ENCODE peak calls at places on chromosomes 1 and 21, in six cellular contexts. One of them, this sample, is unnamed.

GRCh38 chr1:201809876-201810275 is 19.1 kb upstream of the IPO9 start:
- DNase-seq in breast epithelium: no peak
- DNase-seq in adrenal gland: no peak
- DNase-seq in CD8-positive, alpha-beta T cell: no peak
- DNase-seq in tibial nerve: no peak
- DNase-seq in BE2C: no peak
- DNase-seq in this sample: no peak

GRCh38 chr1:67162954-67163353 is 3.3 kb upstream of the IL23R start:
- DNase-seq in breast epithelium: no peak
- DNase-seq in adrenal gland: no peak
- DNase-seq in CD8-positive, alpha-beta T cell: no peak
- DNase-seq in tibial nerve: no peak
- DNase-seq in BE2C: no peak
- DNase-seq in this sample: no peak

GRCh38 chr21:25689226-25689625 is 45.5 kb downstream of the ATP5PF start:
- DNase-seq in breast epithelium: no peak
- DNase-seq in adrenal gland: no peak
- DNase-seq in CD8-positive, alpha-beta T cell: no peak
- DNase-seq in tibial nerve: no peak
- DNase-seq in BE2C: no peak
- DNase-seq in this sample: no peak

GRCh38 chr1:14778882-14779594 is 180.6 kb downstream of the KAZN start:
- DNase-seq in breast epithelium: no peak
- DNase-seq in adrenal gland: peak; percentile 46
- DNase-seq in CD8-positive, alpha-beta T cell: peak; percentile 16
- DNase-seq in tibial nerve: no peak
- DNase-seq in BE2C: peak; percentile 28
- DNase-seq in this sample: peak; percentile 69

GRCh38 chr1:215018555-215018954 is 64.0 kb upstream of the KCNK2 start:
- DNase-seq in breast epithelium: no peak
- DNase-seq in adrenal gland: no peak
- DNase-seq in CD8-positive, alpha-beta T cell: no peak
- DNase-seq in tibial nerve: no peak
- DNase-seq in BE2C: no peak
- DNase-seq in this sample: no peak

GRCh38 chr1:229364216-229365065 is 21.6 kb upstream of the CCSAP start:
- DNase-seq in breast epithelium: no peak
- DNase-seq in adrenal gland: no peak
- DNase-seq in CD8-positive, alpha-beta T cell: no peak
- DNase-seq in tibial nerve: no peak
- DNase-seq in BE2C: no peak
- DNase-seq in this sample: no peak

GRCh38 chr1:28449904-28450303 is 55.9 kb upstream of the RCC1 start:
- DNase-seq in breast epithelium: no peak
- DNase-seq in adrenal gland: no peak
- DNase-seq in CD8-positive, alpha-beta T cell: no peak
- DNase-seq in tibial nerve: no peak
- DNase-seq in BE2C: no peak
- DNase-seq in this sample: no peak

GRCh38 chr1:173295391-173295790 is 88.3 kb upstream of the TNFSF4 start:
- DNase-seq in breast epithelium: no peak
- DNase-seq in adrenal gland: no peak
- DNase-seq in CD8-positive, alpha-beta T cell: no peak
- DNase-seq in tibial nerve: no peak
- DNase-seq in BE2C: no peak
- DNase-seq in this sample: no peak

GRCh38 chr21:25670726-25671125 is 31.7 kb downstream of the JAM2 start:
- DNase-seq in breast epithelium: no peak
- DNase-seq in adrenal gland: no peak
- DNase-seq in CD8-positive, alpha-beta T cell: no peak
- DNase-seq in tibial nerve: peak; percentile 14
- DNase-seq in BE2C: no peak
- DNase-seq in this sample: no peak

GRCh38 chr1:108817016-108817415 is 39.9 kb downstream of the AKNAD1 start:
- DNase-seq in breast epithelium: no peak
- DNase-seq in adrenal gland: no peak
- DNase-seq in CD8-positive, alpha-beta T cell: no peak
- DNase-seq in tibial nerve: peak; percentile 72
- DNase-seq in BE2C: no peak
- DNase-seq in this sample: no peak

GRCh38 chr1:213683529-213683928 is 304.2 kb upstream of the PROX1 start:
- DNase-seq in breast epithelium: no peak
- DNase-seq in adrenal gland: no peak
- DNase-seq in CD8-positive, alpha-beta T cell: no peak
- DNase-seq in tibial nerve: no peak
- DNase-seq in BE2C: no peak
- DNase-seq in this sample: no peak

GRCh38 chr1:32724678-32725594 is 22.4 kb upstream of the SYNC start:
- DNase-seq in breast epithelium: no peak
- DNase-seq in adrenal gland: peak; percentile 91
- DNase-seq in CD8-positive, alpha-beta T cell: no peak
- DNase-seq in tibial nerve: peak; percentile 24
- DNase-seq in BE2C: peak; percentile 51
- DNase-seq in this sample: peak; percentile 16

GRCh38 chr1:162327144-162327790 is 49.4 kb downstream of the SPATA46 start:
- DNase-seq in breast epithelium: no peak
- DNase-seq in adrenal gland: no peak
- DNase-seq in CD8-positive, alpha-beta T cell: no peak
- DNase-seq in tibial nerve: no peak
- DNase-seq in BE2C: no peak
- DNase-seq in this sample: no peak

GRCh38 chr1:234616644-234617043 is 6.7 kb upstream of the IRF2BP2 start:
- DNase-seq in breast epithelium: no peak
- DNase-seq in adrenal gland: no peak
- DNase-seq in CD8-positive, alpha-beta T cell: no peak
- DNase-seq in tibial nerve: no peak
- DNase-seq in BE2C: no peak
- DNase-seq in this sample: no peak
- H3K4me1 ChIP-seq in breast epithelium: peaks cover 8% of the 10 kb centered on the region
- H3K4me1 ChIP-seq in adrenal gland: peaks cover 19% of the 10 kb centered on the region
- H3K4me1 ChIP-seq in CD8-positive, alpha-beta T cell: peaks cover 26% of the 10 kb centered on the region
- H3K4me1 ChIP-seq in tibial nerve: no peaks in the 10 kb centered on the region
- H3K4me1 ChIP-seq in BE2C: peaks cover 23% of the 10 kb centered on the region
- H3K4me1 ChIP-seq in this sample: peaks cover 53% of the 10 kb centered on the region

DNA sequence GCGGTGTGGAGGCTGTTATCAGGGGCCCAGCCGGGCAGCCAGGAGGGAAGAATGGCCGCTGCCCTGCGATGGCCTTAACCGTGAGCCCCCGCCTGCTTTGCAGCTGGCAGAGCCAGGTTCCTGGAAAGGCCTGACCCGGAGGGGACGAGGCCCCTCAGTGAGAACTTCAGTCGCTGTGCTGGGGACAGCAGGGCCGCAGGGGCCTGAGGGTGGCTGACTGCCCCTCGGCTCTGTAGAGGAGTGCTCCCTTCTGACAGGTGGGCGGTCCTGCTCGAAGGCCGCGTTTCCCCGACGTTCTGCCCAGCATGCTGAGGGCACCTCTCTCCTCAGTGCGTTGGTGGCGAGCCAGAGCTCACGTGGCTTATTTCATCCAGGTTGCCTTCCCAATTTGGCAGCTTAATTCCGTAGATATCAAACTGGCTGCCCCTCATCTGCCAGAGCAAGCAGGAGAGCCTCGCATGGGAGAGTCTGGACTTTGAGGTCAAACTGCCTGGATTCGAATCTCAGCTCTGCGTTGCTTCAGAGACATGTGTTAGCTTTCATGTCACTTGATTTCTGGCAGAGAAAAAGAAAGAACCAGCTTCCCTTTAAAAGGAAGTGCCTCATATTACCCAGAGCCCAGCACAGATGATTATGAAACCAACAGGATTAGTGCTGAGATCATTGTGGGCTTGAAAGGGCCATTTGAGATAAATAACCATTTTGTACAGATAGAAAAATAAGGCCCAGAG is 239.8 kb downstream of the SDCCAG8 start:
- DNase-seq in breast epithelium: no peak
- DNase-seq in adrenal gland: no peak
- DNase-seq in CD8-positive, alpha-beta T cell: no peak
- DNase-seq in tibial nerve: no peak
- DNase-seq in BE2C: no peak
- DNase-seq in this sample: no peak
- H3K4me3 ChIP-seq in breast epithelium: peak overlapping the region; percentile 15
- H3K4me3 ChIP-seq in adrenal gland: no peak overlapping the region
- H3K4me3 ChIP-seq in CD8-positive, alpha-beta T cell: no peak overlapping the region
- H3K4me3 ChIP-seq in tibial nerve: no peak overlapping the region
- H3K4me3 ChIP-seq in BE2C: no peak overlapping the region
- H3K4me3 ChIP-seq in this sample: no peak overlapping the region

DNA sequence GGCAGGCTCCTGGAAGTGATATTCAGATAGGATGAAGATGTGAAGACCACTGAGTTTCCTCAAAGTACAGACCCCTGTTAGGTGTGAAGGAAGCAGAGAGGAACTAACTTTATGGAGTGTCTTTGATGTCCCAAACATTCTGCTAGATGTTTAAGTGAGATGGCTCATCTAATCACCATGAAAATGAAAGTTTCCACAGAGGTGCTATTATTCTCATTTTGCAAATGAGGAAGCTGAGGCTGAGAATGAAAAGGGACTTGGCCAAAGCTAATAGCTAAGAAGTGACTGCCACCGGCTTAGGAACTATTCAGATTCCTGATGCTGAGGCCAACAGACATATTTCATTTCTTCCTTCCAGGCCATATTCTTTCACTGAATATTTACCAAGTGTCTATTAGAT is 45.9 kb upstream of the WLS start:
- DNase-seq in breast epithelium: no peak
- DNase-seq in adrenal gland: no peak
- DNase-seq in CD8-positive, alpha-beta T cell: no peak
- DNase-seq in tibial nerve: no peak
- DNase-seq in BE2C: no peak
- DNase-seq in this sample: no peak
- H3K27me3 ChIP-seq in breast epithelium: no peaks in the 10 kb centered on the region
- H3K27me3 ChIP-seq in adrenal gland: no peaks in the 10 kb centered on the region
- H3K27me3 ChIP-seq in CD8-positive, alpha-beta T cell: no peaks in the 10 kb centered on the region
- H3K27me3 ChIP-seq in tibial nerve: no peaks in the 10 kb centered on the region
- H3K27me3 ChIP-seq in BE2C: no peaks in the 10 kb centered on the region
- H3K27me3 ChIP-seq in this sample: no peaks in the 10 kb centered on the region

DNA sequence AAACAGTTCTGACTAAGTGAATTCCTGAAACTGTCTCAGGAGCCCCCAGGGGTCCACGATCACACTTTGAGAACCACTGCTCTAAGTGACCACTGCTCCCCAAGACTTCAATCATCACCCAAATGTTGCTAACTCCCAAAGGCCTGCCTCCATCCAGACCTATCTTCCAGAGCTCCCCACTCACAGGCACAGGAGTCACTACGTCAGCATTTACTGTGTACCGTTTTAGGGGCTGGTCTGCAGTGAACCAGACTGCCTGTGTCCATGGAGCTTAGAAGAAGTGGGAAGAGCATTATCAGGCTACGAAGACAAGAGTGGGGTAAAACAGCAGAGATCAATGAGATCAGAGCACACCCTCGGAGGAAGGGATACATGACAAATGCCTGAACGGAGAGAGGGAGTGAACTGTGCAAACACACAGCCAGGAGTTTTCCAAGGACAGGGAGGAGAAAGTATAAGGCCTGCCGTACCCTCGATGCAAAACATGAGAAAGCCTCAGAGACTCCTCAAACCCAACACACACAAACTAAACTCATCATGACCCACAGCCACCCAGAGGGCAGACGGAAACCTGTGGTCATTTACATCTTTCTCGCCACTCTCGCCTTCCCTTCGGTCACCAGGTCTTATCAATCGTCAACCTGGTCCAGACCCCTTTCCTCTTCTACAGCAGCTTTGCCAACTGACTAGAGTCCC is 10.1 kb downstream of the GNB1 start:
- DNase-seq in breast epithelium: no peak
- DNase-seq in adrenal gland: no peak
- DNase-seq in CD8-positive, alpha-beta T cell: no peak
- DNase-seq in tibial nerve: no peak
- DNase-seq in BE2C: no peak
- DNase-seq in this sample: no peak
- H3K4me1 ChIP-seq in breast epithelium: no peaks in the 10 kb centered on the region
- H3K4me1 ChIP-seq in adrenal gland: peaks cover 43% of the 10 kb centered on the region
- H3K4me1 ChIP-seq in CD8-positive, alpha-beta T cell: peaks cover 69% of the 10 kb centered on the region
- H3K4me1 ChIP-seq in tibial nerve: no peaks in the 10 kb centered on the region
- H3K4me1 ChIP-seq in BE2C: no peaks in the 10 kb centered on the region
- H3K4me1 ChIP-seq in this sample: peaks cover 24% of the 10 kb centered on the region

GRCh38 chr1:208895171-208895570 is 651.0 kb upstream of the PLXNA2 start:
- DNase-seq in breast epithelium: no peak
- DNase-seq in adrenal gland: no peak
- DNase-seq in CD8-positive, alpha-beta T cell: no peak
- DNase-seq in tibial nerve: no peak
- DNase-seq in BE2C: no peak
- DNase-seq in this sample: no peak

GRCh38 chr1:208896768-208897167 is 652.6 kb upstream of the PLXNA2 start:
- DNase-seq in breast epithelium: no peak
- DNase-seq in adrenal gland: no peak
- DNase-seq in CD8-positive, alpha-beta T cell: no peak
- DNase-seq in tibial nerve: no peak
- DNase-seq in BE2C: no peak
- DNase-seq in this sample: no peak

GRCh38 chr1:208899438-208899837 is 655.3 kb upstream of the PLXNA2 start:
- DNase-seq in breast epithelium: no peak
- DNase-seq in adrenal gland: no peak
- DNase-seq in CD8-positive, alpha-beta T cell: no peak
- DNase-seq in tibial nerve: no peak
- DNase-seq in BE2C: no peak
- DNase-seq in this sample: no peak

GRCh38 chr1:208895820-208896219 is 651.6 kb upstream of the PLXNA2 start:
- DNase-seq in breast epithelium: no peak
- DNase-seq in adrenal gland: no peak
- DNase-seq in CD8-positive, alpha-beta T cell: no peak
- DNase-seq in tibial nerve: no peak
- DNase-seq in BE2C: no peak
- DNase-seq in this sample: no peak
- H3K4me3 ChIP-seq in breast epithelium: no peak overlapping the region
- H3K4me3 ChIP-seq in adrenal gland: no peak overlapping the region
- H3K4me3 ChIP-seq in CD8-positive, alpha-beta T cell: no peak overlapping the region
- H3K4me3 ChIP-seq in tibial nerve: no peak overlapping the region
- H3K4me3 ChIP-seq in BE2C: no peak overlapping the region
- H3K4me3 ChIP-seq in this sample: no peak overlapping the region

GRCh38 chr1:39642796-39643195 is 3.4 kb upstream of the HEYL start:
- DNase-seq in breast epithelium: no peak
- DNase-seq in adrenal gland: no peak
- DNase-seq in CD8-positive, alpha-beta T cell: no peak
- DNase-seq in tibial nerve: no peak
- DNase-seq in BE2C: no peak
- DNase-seq in this sample: no peak
- H3K27me3 ChIP-seq in breast epithelium: peaks cover 24% of the 10 kb centered on the region
- H3K27me3 ChIP-seq in adrenal gland: no peaks in the 10 kb centered on the region
- H3K27me3 ChIP-seq in CD8-positive, alpha-beta T cell: no peaks in the 10 kb centered on the region
- H3K27me3 ChIP-seq in tibial nerve: no peaks in the 10 kb centered on the region
- H3K27me3 ChIP-seq in BE2C: no peaks in the 10 kb centered on the region
- H3K27me3 ChIP-seq in this sample: no peaks in the 10 kb centered on the region

DNA sequence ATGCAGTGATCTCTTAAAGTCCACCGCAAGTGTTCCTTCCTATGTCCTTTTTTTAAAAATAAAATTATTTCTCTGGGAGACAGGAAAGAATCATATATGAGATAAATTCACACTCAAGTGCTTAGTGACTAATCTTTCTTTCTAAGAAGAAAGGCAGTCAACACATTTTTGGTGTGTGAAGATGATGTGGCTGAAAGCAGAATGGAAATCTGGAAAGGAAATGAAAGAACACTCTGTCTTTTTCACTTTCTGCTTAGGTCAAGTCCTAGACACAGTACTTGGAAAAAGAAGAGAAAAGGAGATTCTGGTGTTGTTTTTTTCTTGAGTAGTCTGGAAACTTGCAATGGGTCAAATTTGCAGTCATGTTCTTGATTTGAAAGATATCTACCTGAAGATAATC is 45.5 kb upstream of the PRRX1 start:
- DNase-seq in breast epithelium: no peak
- DNase-seq in adrenal gland: no peak
- DNase-seq in CD8-positive, alpha-beta T cell: no peak
- DNase-seq in tibial nerve: no peak
- DNase-seq in BE2C: no peak
- DNase-seq in this sample: no peak
- H3K4me1 ChIP-seq in breast epithelium: peaks cover 6% of the 10 kb centered on the region
- H3K4me1 ChIP-seq in adrenal gland: no peaks in the 10 kb centered on the region
- H3K4me1 ChIP-seq in CD8-positive, alpha-beta T cell: no peaks in the 10 kb centered on the region
- H3K4me1 ChIP-seq in tibial nerve: no peaks in the 10 kb centered on the region
- H3K4me1 ChIP-seq in BE2C: no peaks in the 10 kb centered on the region
- H3K4me1 ChIP-seq in this sample: no peaks in the 10 kb centered on the region